ENCODE peak calls at places on chromosomes 4 and X, in four cellular contexts. T, Y, I and X are unnamed samples.

GRCh38 chr4:76623217-76624060 is 188.4 kb downstream of the SHROOM3 start:
- DNase-seq in T (no peak), Y (no peak), I (no peak), X (no peak)

GRCh38 chrX:28124416-28124815 is 143.2 kb upstream of the DCAF8L1 start:
- DNase-seq in Y (no peak), T (no peak), I (no peak), X (no peak)

GRCh38 chr4:101347267-101347556 is at the start of gene PPP3CA:
- DNase-seq in I (no peak), T (no peak), Y (no peak), X (no peak)

GRCh38 chr4:75980576-75980975 is 10.2 kb downstream of the SDAD1 start:
- DNase-seq in I (no peak), Y (no peak), T (no peak), X (no peak)

GRCh38 chr4:139266583-139267257 is 13.3 kb downstream of the MGARP start:
- DNase-seq in Y (no peak), T (peak), I (no peak), X (peak)

GRCh38 chrX:110691446-110691845 is 104.2 kb downstream of the CHRDL1 start:
- DNase-seq in Y (no peak), T (no peak), I (no peak), X (no peak)

GRCh38 chr4:73308286-73308685 is 49.7 kb upstream of the ANKRD17 start:
- DNase-seq in Y (no peak), I (no peak), T (no peak), X (peak)

GRCh38 chr4:55980725-55981124 is 32.0 kb downstream of the CEP135 start:
- DNase-seq in Y (no peak), I (no peak), T (no peak), X (no peak)

GRCh38 chr4:88264338-88264737 is 20.0 kb downstream of the PPM1K start:
- DNase-seq in T (no peak), Y (no peak), I (no peak), X (no peak)

GRCh38 chrX:110402091-110402854 is 43.6 kb downstream of the RTL9 start:
- DNase-seq in Y (no peak), T (no peak), I (no peak), X (no peak)

GRCh38 chr4:186557486-186557885 is 2.1 kb upstream of the MTNR1A start:
- DNase-seq in T (no peak), I (no peak), Y (no peak), X (no peak)

GRCh38 chr4:16119981-16120380 is 36.2 kb upstream of the PROM1 start:
- DNase-seq in I (no peak), T (no peak), Y (peak), X (no peak)

GRCh38 chrX:40207626-40208025 is 109.9 kb upstream of the BCOR start:
- DNase-seq in I (no peak), Y (no peak), T (no peak), X (no peak)

GRCh38 chrX:65630771-65631170 is 36.7 kb upstream of the MSN start:
- DNase-seq in Y (no peak), I (no peak), T (no peak), X (no peak)

GRCh38 chr4:8465615-8466611 is 25.3 kb downstream of the TRMT44 start:
- DNase-seq in Y (no peak), I (peak), T (no peak), X (no peak)

GRCh38 chr4:120064887-120065286 is 1.8 kb downstream of the MAD2L1 start:
- DNase-seq in T (no peak), I (no peak), Y (no peak), X (peak)

GRCh38 chr4:150583287-150584197 is 1.6 kb downstream of the MAB21L2 start:
- DNase-seq in I (peak), T (peak), Y (no peak), X (no peak)

GRCh38 chr4:15234101-15234500 is 193.7 kb upstream of the C1QTNF7 start:
- DNase-seq in I (no peak), T (no peak), Y (no peak), X (no peak)

GRCh38 chrX:18722500-18723071 is 15.1 kb downstream of the PPEF1 start:
- DNase-seq in Y (no peak), I (no peak), T (no peak), X (no peak)

GRCh38 chr4:184921456-184921855 is 95.7 kb upstream of the ACSL1 start:
- DNase-seq in Y (peak), I (no peak), T (no peak), X (no peak)

GRCh38 chr4:185123479-185123878 is 19.6 kb upstream of the SLC25A4 start:
- DNase-seq in I (no peak), T (no peak), Y (no peak), X (no peak)

GRCh38 chr4:107734120-107734519 is 14.1 kb upstream of the PAPSS1 start:
- DNase-seq in T (no peak), Y (no peak), I (no peak), X (peak)

GRCh38 chr4:86970447-86971354 is 35.9 kb downstream of the AFF1 start:
- DNase-seq in T (no peak), I (no peak), Y (no peak), X (no peak)

GRCh38 chrX:104712515-104712914 is 146.5 kb downstream of the IL1RAPL2 start:
- DNase-seq in I (no peak), Y (no peak), T (no peak), X (no peak)

GRCh38 chrX:153647461-153648357 is 706 bp downstream of the DUSP9 start:
- DNase-seq in T (peak), Y (no peak), I (peak), X (no peak)

GRCh38 chr4:26094076-26094475 is 180.1 kb downstream of the SMIM20 start:
- DNase-seq in T (no peak), Y (no peak), I (no peak), X (no peak)

GRCh38 chr4:31051565-31051964 is 331.4 kb downstream of the PCDH7 start:
- DNase-seq in Y (no peak), I (no peak), T (no peak), X (no peak)

GRCh38 chrX:40007136-40007535 is 90.6 kb downstream of the BCOR start:
- DNase-seq in I (no peak), T (no peak), Y (no peak), X (no peak)

GRCh38 chrX:8042304-8042703 is 115.1 kb upstream of the PNPLA4 start:
- DNase-seq in T (no peak), Y (no peak), I (no peak), X (no peak)
- TF ChIP-seq POLR2A in T (no peak), Y (no peak), I (no peak), X (no peak)

GRCh38 chr4:38529189-38530115 is 134.5 kb upstream of the KLF3 start:
- DNase-seq in Y (no peak), I (no peak), T (no peak), X (peak)
- TF ChIP-seq POLR2A in Y (no peak), I (no peak), T (no peak), X (no peak)

GRCh38 chr4:47463235-47463956 is at the start of gene COMMD8:
- DNase-seq in I (peak), Y (peak), T (peak), X (peak)
- TF ChIP-seq POLR2A in I (no peak), Y (no peak), T (no peak), X (peak)

GRCh38 chr4:6647169-6647568 is 6.7 kb downstream of the MRFAP1 start:
- DNase-seq in I (no peak), T (no peak), Y (no peak), X (no peak)

GRCh38 chr4:6643141-6643847 is 2.8 kb downstream of the MRFAP1 start:
- DNase-seq in T (no peak), Y (no peak), I (no peak), X (no peak)

GRCh38 chr4:6649216-6649615 is 8.7 kb downstream of the MRFAP1 start:
- DNase-seq in Y (no peak), I (no peak), T (no peak), X (no peak)

GRCh38 chr4:6644792-6645530 is 4.5 kb downstream of the MRFAP1 start:
- DNase-seq in T (no peak), Y (no peak), I (no peak), X (no peak)

GRCh38 chr4:6647582-6648230 is 7.2 kb downstream of the MRFAP1 start:
- DNase-seq in T (no peak), Y (no peak), I (no peak), X (no peak)
- TF ChIP-seq POLR2A in T (no peak), Y (no peak), I (no peak), X (no peak)

DNA sequence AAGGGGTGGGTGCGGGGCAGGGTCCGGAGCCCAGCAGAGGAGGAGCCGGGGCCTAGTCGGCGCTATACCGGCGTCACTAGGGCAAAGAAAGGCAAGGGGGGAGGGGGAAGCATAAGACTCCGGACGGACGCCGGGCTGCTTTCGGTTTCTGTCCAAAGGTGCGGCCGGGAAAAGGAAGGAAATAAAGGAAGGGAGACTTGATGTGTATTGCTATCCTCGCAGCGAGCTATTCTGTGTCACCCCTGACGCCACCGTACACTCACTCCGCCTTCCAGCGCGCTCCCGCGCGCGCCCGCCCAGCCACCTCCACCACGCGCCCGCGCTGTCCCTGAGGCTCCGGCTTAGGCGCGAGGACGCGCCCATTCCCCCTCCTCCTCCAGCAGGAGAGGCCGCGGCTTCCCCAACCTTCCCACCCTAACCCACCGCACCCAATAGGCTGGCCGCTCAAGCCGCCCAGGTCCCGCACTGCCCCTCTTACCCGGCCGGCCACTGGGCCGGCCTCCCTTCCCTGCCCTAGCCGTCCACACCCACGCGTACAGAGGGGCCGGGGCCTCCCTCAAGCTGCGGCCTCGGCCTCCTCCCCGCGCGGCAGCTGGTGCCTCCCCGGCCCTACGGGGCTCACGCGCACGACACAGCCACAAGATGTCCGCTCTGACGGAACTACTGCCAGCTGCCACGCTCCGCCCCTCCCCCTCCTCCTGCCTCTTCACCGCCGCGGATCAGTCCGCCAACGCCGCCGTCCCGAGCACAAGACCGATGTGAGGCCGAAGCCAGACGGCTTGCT is at the start of gene UBE2D3:
- DNase-seq in I (peak), T (peak), Y (peak), X (peak)
- TF ChIP-seq POLR2A in I (peak), T (no peak), Y (no peak), X (peak)

GRCh38 chr4:106507440-106507839 is 138.9 kb upstream of the GIMD1 start:
- DNase-seq in Y (no peak), I (no peak), T (no peak), X (no peak)
- TF ChIP-seq POLR2A in Y (no peak), I (no peak), T (no peak), X (no peak)

DNA sequence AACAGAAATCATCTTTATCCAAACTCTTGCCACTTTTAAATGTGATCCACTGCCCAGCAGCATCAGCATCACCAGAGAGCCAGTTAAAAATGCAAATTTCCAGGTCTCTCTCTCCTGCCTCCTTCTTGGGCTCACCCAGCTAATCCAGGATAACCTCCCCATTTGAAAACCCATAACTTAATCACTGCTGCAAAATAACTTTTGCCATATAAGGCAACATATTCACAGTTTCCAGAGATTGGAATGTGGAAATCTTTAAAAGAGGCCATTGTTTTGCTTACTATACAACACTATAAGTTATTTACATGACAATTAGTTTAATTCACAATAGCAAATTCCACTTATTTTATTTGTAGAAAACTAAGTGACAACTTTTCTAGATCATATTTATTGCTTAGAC is 4.8 kb upstream of the EXOSC9 start:
- DNase-seq in T (no peak), Y (no peak), I (no peak), X (no peak)
- TF ChIP-seq POLR2A in T (no peak), Y (no peak), I (no peak), X (no peak)

GRCh38 chrX:135170877-135171519 is at the start of gene CT55:
- DNase-seq in Y (no peak), I (peak), T (no peak), X (no peak)
- TF ChIP-seq POLR2A in Y (no peak), I (no peak), T (no peak), X (no peak)

GRCh38 chr4:14168919-14169318 is 541.4 kb upstream of the BOD1L1 start:
- DNase-seq in I (no peak), T (no peak), Y (no peak), X (no peak)
- TF ChIP-seq POLR2A in I (no peak), T (no peak), Y (no peak), X (no peak)

DNA sequence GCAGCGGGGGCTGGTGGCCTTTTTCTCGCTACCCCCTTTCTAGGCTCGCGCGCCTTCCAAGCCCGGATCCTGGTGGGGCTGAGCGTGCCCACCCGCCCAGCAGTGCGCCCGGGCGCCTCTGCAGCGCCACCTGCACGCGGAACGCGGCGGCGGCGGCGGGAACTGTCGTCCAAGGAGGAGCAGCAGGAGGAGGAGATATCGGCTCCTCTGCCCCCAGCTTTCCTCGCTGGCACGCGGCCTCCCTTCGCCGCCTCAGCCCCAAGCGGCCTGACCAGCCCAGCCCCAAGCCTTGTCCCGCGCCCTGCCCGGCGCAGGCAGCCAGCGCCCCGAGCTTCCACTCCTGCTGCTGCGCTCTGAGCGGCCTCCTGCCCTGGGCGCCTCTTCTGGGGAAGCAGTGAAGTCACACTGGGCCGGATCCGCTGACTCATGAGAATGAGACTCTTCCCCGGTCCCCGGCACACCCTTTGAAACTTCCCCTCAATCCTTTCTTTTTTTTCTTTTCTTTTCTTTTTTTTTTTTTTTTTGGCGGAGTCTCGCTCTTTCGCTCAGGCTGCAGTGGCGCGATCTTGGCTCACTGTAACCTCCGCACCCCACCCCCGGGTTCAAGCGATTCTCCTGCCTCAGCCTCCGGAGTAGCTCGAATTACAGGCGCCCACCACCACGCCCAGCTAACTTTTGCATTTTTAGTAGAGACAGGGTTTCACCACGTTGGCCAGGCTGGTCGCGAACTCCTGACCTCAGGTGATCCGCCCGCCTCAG is 10.6 kb upstream of the ELF4 start:
- DNase-seq in I (peak), T (peak), Y (no peak), X (peak)
- TF ChIP-seq POLR2A in I (no peak), T (no peak), Y (no peak), X (peak)